ENCODE peak calls at places on chromosomes 3 and 15, in six cellular contexts. G is PC-9, A is erythroblast, L is heart left ventricle, W is neural progenitor cell, X is posterior cingulate gyrus. P is an unnamed sample.

GRCh38 chr3:138696661-138697370 is 88.2 kb downstream of the FAIM start:
- DNase-seq in G (no peak), A (no peak), L (no peak), W (no peak), X (no peak), P (no peak)

GRCh38 chr15:25763206-25763880 is 99.8 kb downstream of the ATP10A start:
- DNase-seq in G (no peak), A (no peak), L (no peak), W (no peak), X (no peak), P (no peak)

GRCh38 chr3:46640927-46641326 is 28.6 kb downstream of the FAM240A start:
- DNase-seq in G (no peak), A (no peak), L (no peak), W (no peak), X (no peak), P (no peak)

GRCh38 chr3:140863481-140864084 is 78.1 kb upstream of the SLC25A36 start:
- DNase-seq in G (peak), A (peak), L (peak), W (peak), X (peak), P (peak)

GRCh38 chr3:56915969-56916586 is 114.3 kb upstream of the ARHGEF3 start:
- DNase-seq in G (no peak), A (no peak), L (peak), W (peak), X (no peak), P (peak)

GRCh38 chr3:159237221-159237620 is 435.4 kb downstream of the MFSD1 start:
- DNase-seq in G (no peak), A (no peak), L (no peak), W (no peak), X (no peak), P (no peak)

GRCh38 chr3:39146083-39146501 is 7.3 kb downstream of the CSRNP1 start:
- DNase-seq in G (no peak), A (no peak), L (peak), W (no peak), X (no peak), P (no peak)

GRCh38 chr3:8239718-8240698 is 261.6 kb upstream of the LMCD1 start:
- DNase-seq in G (no peak), A (peak), L (no peak), W (peak), X (no peak), P (no peak)

GRCh38 chr3:17088017-17088416 is 203.3 kb downstream of the PLCL2 start:
- DNase-seq in G (no peak), A (no peak), L (no peak), W (no peak), X (no peak), P (no peak)

GRCh38 chr3:37287776-37288175 is 113.4 kb upstream of the LRRFIP2 start:
- DNase-seq in G (no peak), A (no peak), L (no peak), W (no peak), X (no peak), P (no peak)

GRCh38 chr15:68232937-68233336 is 3.4 kb upstream of the CLN6 start:
- DNase-seq in G (no peak), A (no peak), L (no peak), W (no peak), X (no peak), P (no peak)

GRCh38 chr15:51750942-51751686 is at the start of gene TMOD2:
- DNase-seq in G (no peak), A (peak), L (peak), W (peak), X (peak), P (peak)

GRCh38 chr15:31472636-31473383 is 146.2 kb downstream of the KLF13 start:
- DNase-seq in G (no peak), A (no peak), L (no peak), W (no peak), X (no peak), P (peak)

GRCh38 chr3:24605511-24605910 is 110.9 kb upstream of the THRB start:
- DNase-seq in G (no peak), A (no peak), L (no peak), W (no peak), X (no peak), P (no peak)

GRCh38 chr3:197795200-197795599 is 4.1 kb downstream of the LRCH3 start:
- DNase-seq in G (peak), A (no peak), L (no peak), W (no peak), X (no peak), P (no peak)

GRCh38 chr3:185784317-185784716 is 40.5 kb downstream of the IGF2BP2 start:
- DNase-seq in G (no peak), A (no peak), L (no peak), W (no peak), X (no peak), P (no peak)

GRCh38 chr3:141796436-141797166 is 33.4 kb downstream of the GRK7 start:
- DNase-seq in G (no peak), A (peak), L (no peak), W (no peak), X (no peak), P (peak)

GRCh38 chr3:186609247-186609868 is 3.5 kb upstream of the AHSG start:
- DNase-seq in G (no peak), A (peak), L (no peak), W (no peak), X (no peak), P (no peak)

GRCh38 chr3:186722457-186722856 is 5.3 kb downstream of the KNG1 start:
- DNase-seq in G (no peak), A (no peak), L (no peak), W (peak), X (no peak), P (no peak)

GRCh38 chr3:62445267-62445666 is 71.9 kb upstream of the FEZF2 start:
- DNase-seq in G (no peak), A (peak), L (no peak), W (no peak), X (no peak), P (no peak)

GRCh38 chr3:101675709-101676218 is 1.2 kb downstream of the ZBTB11 start:
- DNase-seq in G (no peak), A (no peak), L (peak), W (no peak), X (no peak), P (peak)

GRCh38 chr15:85598203-85598602 is 196.5 kb downstream of the KLHL25 start:
- DNase-seq in G (no peak), A (no peak), L (no peak), W (no peak), X (no peak), P (no peak)

GRCh38 chr15:71512281-71513016 is 297.9 kb upstream of the NR2E3 start:
- DNase-seq in G (no peak), A (no peak), L (no peak), W (no peak), X (no peak), P (no peak)

GRCh38 chr15:63474810-63475316 is 29.5 kb upstream of the USP3 start:
- DNase-seq in G (no peak), A (no peak), L (no peak), W (no peak), X (no peak), P (peak)

GRCh38 chr3:62876064-62876463 is 848 bp upstream of the CADPS start:
- DNase-seq in G (no peak), A (no peak), L (peak), W (peak), X (no peak), P (peak)

GRCh38 chr3:62558549-62559112 is 185.3 kb upstream of the FEZF2 start:
- DNase-seq in G (no peak), A (no peak), L (no peak), W (peak), X (peak), P (no peak)

GRCh38 chr15:25801586-25802284 is 61.4 kb downstream of the ATP10A start:
- DNase-seq in G (no peak), A (no peak), L (no peak), W (no peak), X (no peak), P (no peak)

GRCh38 chr3:184739594-184740505 is 28.0 kb upstream of the MAGEF1 start:
- DNase-seq in G (no peak), A (no peak), L (no peak), W (no peak), X (no peak), P (no peak)

GRCh38 chr15:90840157-90840855 is 28.1 kb upstream of the FURIN start:
- DNase-seq in G (no peak), A (peak), L (no peak), W (no peak), X (no peak), P (no peak)

GRCh38 chr3:95926904-95927501 is 887.4 kb upstream of the EPHA6 start:
- DNase-seq in G (no peak), A (no peak), L (no peak), W (peak), X (no peak), P (no peak)

GRCh38 chr3:127959873-127960272 is 44.8 kb downstream of the KBTBD12 start:
- DNase-seq in G (peak), A (peak), L (peak), W (peak), X (no peak), P (peak)

GRCh38 chr3:88141458-88142083 is 8.2 kb upstream of the C3orf38 start:
- DNase-seq in G (no peak), A (no peak), L (no peak), W (no peak), X (no peak), P (no peak)